ENCODE peak calls at places on chromosomes 12 and 14, in nine cellular contexts. X is NT2/D1; G is AG09309; B is T follicular helper cell; V is heart right ventricle; P is stimulated activated CD8-positive, alpha-beta memory T cell treated with anti-CD3 and anti-CD28 coated beads, Interleukin-7, amount 100 ng/mL, for 1 hour; Z is cardiac fibroblast; I is fibroblast of mammary gland; K is CD8-positive, alpha-beta memory T cell. J is an unnamed sample.

GRCh38 chr12:77925536-77926108 is 94.9 kb downstream of the NAV3 start:
- DNase-seq in V (peak), P (no peak), I (peak), G (peak), K (no peak), B (no peak), X (peak), Z (peak), J (peak)

GRCh38 chr12:111635524-111635923 is 36.4 kb upstream of the ATXN2 start:
- DNase-seq in I (peak), P (no peak), Z (peak), X (no peak), B (no peak), K (no peak), G (no peak), V (no peak), J (no peak)

GRCh38 chr12:50765325-50765911 is 1.5 kb downstream of the ATF1 start:
- DNase-seq in K (peak), G (no peak), Z (peak), I (peak), B (peak), X (no peak), P (no peak), V (peak), J (peak)

GRCh38 chr14:75518625-75519024 is 3.6 kb upstream of the BATF start:
- DNase-seq in X (peak), G (no peak), K (no peak), B (peak), Z (no peak), I (peak), P (no peak), V (no peak), J (peak)

GRCh38 chr12:84632556-84632955 is 280.0 kb downstream of the SLC6A15 start:
- DNase-seq in B (no peak), G (no peak), P (no peak), K (no peak), I (no peak), Z (no peak), V (no peak), X (no peak), J (no peak)

GRCh38 chr12:110923192-110923591 is 2.8 kb upstream of the MYL2 start:
- DNase-seq in G (no peak), B (no peak), V (no peak), Z (no peak), I (no peak), K (no peak), P (no peak), X (no peak), J (no peak)

GRCh38 chr12:2891240-2892053 is 756 bp downstream of the TULP3 start:
- DNase-seq in K (peak), Z (peak), X (peak), G (no peak), V (peak), P (no peak), I (peak), B (peak), J (peak)

GRCh38 chr14:94388896-94389469 is 581 bp upstream of the SERPINA1 start:
- DNase-seq in B (no peak), G (no peak), K (no peak), X (no peak), I (no peak), Z (no peak), P (no peak), V (no peak), J (no peak)

GRCh38 chr14:65361920-65362319 is 50.6 kb upstream of the FUT8 start:
- DNase-seq in Z (peak), B (no peak), K (no peak), G (peak), I (peak), P (no peak), V (peak), X (no peak), J (no peak)

GRCh38 chr14:52117433-52117832 is 48.6 kb upstream of the NID2 start:
- DNase-seq in K (no peak), Z (peak), B (no peak), G (peak), P (no peak), I (peak), X (no peak), V (no peak), J (no peak)

GRCh38 chr14:60686865-60687264 is 37.3 kb downstream of the SIX4 start:
- DNase-seq in I (no peak), B (no peak), Z (no peak), X (no peak), V (no peak), K (no peak), G (no peak), P (no peak), J (no peak)

GRCh38 chr12:82507656-82508055 is 149.3 kb downstream of the METTL25 start:
- DNase-seq in Z (no peak), G (no peak), K (no peak), B (no peak), V (no peak), X (no peak), I (no peak), P (no peak), J (no peak)

GRCh38 chr14:62914025-62914424 is 131.2 kb downstream of the KCNH5 start:
- DNase-seq in K (no peak), X (no peak), Z (no peak), P (no peak), V (no peak), I (peak), B (no peak), G (no peak), J (peak)

GRCh38 chr14:75662966-75663365 is 1.9 kb downstream of the TTLL5 start:
- DNase-seq in I (no peak), G (no peak), Z (no peak), B (no peak), V (no peak), P (no peak), X (no peak), K (no peak), J (peak)